ENCODE peak calls at places on chromosomes 4 and X, in four cellular contexts. Z is adipocyte, A is coronary artery, U is cardiac fibroblast. D is an unnamed sample.

GRCh38 chrX:150038356-150038755 is 100.1 kb upstream of the EOLA2 start:
- DNase-seq in Z (no peak), A (no peak), U (no peak), D (peak)

GRCh38 chr4:55866973-55867574 is 13.6 kb downstream of the EXOC1 start:
- DNase-seq in Z (peak), A (no peak), U (peak), D (peak)

GRCh38 chrX:63503541-63503940 is 152.4 kb upstream of the SPIN4 start:
- DNase-seq in Z (peak), A (no peak), U (peak), D (peak)

GRCh38 chr4:93031431-93032098 is 727.8 kb downstream of the GRID2 start:
- DNase-seq in Z (no peak), A (no peak), U (no peak), D (peak)

GRCh38 chr4:132333723-132334045 is 815.4 kb upstream of the PCDH10 start:
- DNase-seq in Z (peak), A (no peak), U (peak), D (peak)

GRCh38 chr4:104726002-104726401 is 231.3 kb upstream of the CXXC4 start:
- DNase-seq in Z (no peak), A (no peak), U (no peak), D (no peak)

GRCh38 chr4:123217676-123218075 is 178.9 kb upstream of the SPRY1 start:
- DNase-seq in Z (no peak), A (no peak), U (no peak), D (no peak)

GRCh38 chr4:70844180-70844579 is 4.5 kb upstream of the GRSF1 start:
- DNase-seq in Z (no peak), A (no peak), U (no peak), D (no peak)

GRCh38 chr4:86300516-86300915 is 59.3 kb downstream of the MAPK10 start:
- DNase-seq in Z (no peak), A (no peak), U (no peak), D (no peak)

GRCh38 chr4:7552466-7552865 is 117.7 kb upstream of the PSAPL1 start:
- DNase-seq in Z (no peak), A (no peak), U (no peak), D (no peak)

GRCh38 chr4:140256335-140256734 is 102.4 kb upstream of the MAML3 start:
- DNase-seq in Z (no peak), A (no peak), U (peak), D (peak)

GRCh38 chr4:95507147-95507546 is 41.6 kb downstream of the UNC5C start:
- DNase-seq in Z (no peak), A (no peak), U (peak), D (peak)

GRCh38 chrX:4253092-4253491 is 539.6 kb upstream of the PRKX start:
- DNase-seq in Z (no peak), A (no peak), U (no peak), D (no peak)

GRCh38 chrX:8404443-8404842 is 60.2 kb upstream of the VCX3B start:
- DNase-seq in Z (no peak), A (no peak), U (no peak), D (peak)

GRCh38 chrX:140510306-140510676 is 5.4 kb upstream of the SOX3 start:
- DNase-seq in Z (no peak), A (no peak), U (no peak), D (no peak)

GRCh38 chr4:118193421-118193820 is 159.1 kb downstream of the NDST3 start:
- DNase-seq in Z (no peak), A (no peak), U (no peak), D (no peak)

GRCh38 chr4:118190903-118191302 is 156.6 kb downstream of the NDST3 start:
- DNase-seq in Z (no peak), A (no peak), U (no peak), D (no peak)
- H3K4me3 ChIP-seq in Z (no peak), A (no peak), U (no peak), D (no peak)

DNA sequence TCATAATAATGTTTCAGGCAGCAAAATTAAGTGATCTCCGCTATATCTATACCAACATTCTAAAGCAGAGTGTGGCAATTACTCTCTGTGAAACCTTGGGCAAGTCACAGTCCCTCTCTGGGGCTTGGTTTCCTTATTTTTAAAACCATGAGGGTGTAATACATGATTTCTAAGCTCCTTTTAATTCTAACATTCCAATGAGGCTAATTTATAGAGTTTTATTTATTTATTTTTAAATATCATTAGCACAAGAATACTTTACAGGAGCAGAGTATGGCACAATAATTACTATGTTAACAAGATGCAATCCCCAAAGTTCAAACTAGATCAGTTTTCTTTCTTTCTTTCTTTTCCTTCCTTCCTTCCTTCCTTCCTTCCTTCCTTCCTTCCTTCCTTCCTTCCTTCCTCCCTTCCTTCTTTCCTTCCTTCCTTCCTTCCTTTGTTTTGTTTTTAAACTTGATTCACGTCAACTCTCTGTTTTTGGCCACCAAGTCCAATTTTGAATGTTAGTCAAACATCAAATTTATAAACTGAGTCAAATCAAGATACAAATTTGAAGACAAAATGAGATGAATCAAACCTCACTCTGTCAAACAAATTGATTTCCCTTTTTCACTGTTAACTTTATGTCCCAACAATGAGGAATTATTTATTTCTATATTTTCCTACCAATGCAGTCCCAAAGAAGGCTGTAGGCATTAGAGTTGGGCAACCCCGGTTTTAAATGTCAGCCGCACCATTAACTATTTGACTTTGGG is 50.2 kb upstream of the GPR174 start:
- DNase-seq in Z (no peak), A (no peak), U (no peak), D (no peak)
- H3K4me3 ChIP-seq in Z (no peak), A (no peak), U (no peak), D (no peak)

GRCh38 chr4:102342404-102343074 is 2.7 kb downstream of the SLC39A8 start:
- DNase-seq in Z (no peak), A (no peak), U (no peak), D (no peak)
- H3K4me3 ChIP-seq in Z (peak), A (no peak), U (no peak), D (no peak)

DNA sequence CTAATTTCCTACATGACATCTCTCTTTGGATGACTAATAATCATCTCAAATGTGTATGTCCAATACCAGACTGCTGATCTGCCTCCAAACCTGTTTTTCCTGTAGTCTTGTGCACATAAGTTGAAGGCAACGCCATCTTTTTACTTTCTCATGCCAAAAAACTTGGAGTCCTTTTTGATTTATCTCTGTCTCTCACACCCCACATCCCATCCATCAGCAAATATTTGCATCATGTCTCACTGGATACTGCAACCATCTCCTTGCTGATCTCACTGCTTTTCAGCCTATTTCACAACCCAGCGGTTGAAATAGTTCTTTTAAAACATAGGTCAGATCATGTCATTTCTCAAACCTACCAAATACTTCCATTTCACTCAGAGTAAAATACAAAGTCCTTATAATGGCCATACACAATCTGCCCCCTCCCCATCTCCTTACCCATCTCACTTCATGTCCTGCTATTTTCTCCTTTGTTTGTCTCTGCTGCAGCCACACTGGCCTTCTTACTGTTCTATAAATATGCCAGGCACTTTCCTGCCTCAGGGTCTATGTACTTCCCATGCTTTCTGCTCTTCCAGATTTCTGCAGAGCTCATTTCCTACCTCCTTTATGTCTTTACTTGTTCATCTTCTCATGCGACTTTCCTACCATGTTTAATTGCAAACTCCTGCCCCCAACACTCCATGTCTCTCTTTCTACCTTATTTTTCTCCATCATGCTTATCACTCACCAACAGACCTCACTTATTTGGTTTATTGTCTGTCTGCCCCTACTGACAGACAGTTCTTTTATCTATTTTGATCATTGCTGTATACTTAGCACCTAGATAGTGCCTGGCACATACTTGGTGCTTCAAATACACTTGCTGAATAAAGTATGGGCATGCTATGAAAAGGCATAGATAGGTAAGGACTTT is 98.8 kb downstream of the ANXA3 start:
- DNase-seq in Z (peak), A (no peak), U (peak), D (peak)
- H3K4me3 ChIP-seq in Z (peak), A (no peak), U (no peak), D (no peak)

GRCh38 chr4:184983660-184984356 is 34.5 kb upstream of the HELT start:
- DNase-seq in Z (peak), A (no peak), U (peak), D (peak)
- H3K4me3 ChIP-seq in Z (no peak), A (no peak), U (no peak), D (no peak)

GRCh38 chr4:40328383-40328782 is 6.8 kb upstream of the CHRNA9 start:
- DNase-seq in Z (no peak), A (no peak), U (no peak), D (no peak)

GRCh38 chr4:40331092-40331824 is 3.9 kb upstream of the CHRNA9 start:
- DNase-seq in Z (no peak), A (peak), U (no peak), D (no peak)

GRCh38 chr4:40331937-40332336 is 3.2 kb upstream of the CHRNA9 start:
- DNase-seq in Z (no peak), A (no peak), U (no peak), D (no peak)

GRCh38 chr4:40329805-40330204 is 5.3 kb upstream of the CHRNA9 start:
- DNase-seq in Z (no peak), A (peak), U (no peak), D (no peak)

DNA sequence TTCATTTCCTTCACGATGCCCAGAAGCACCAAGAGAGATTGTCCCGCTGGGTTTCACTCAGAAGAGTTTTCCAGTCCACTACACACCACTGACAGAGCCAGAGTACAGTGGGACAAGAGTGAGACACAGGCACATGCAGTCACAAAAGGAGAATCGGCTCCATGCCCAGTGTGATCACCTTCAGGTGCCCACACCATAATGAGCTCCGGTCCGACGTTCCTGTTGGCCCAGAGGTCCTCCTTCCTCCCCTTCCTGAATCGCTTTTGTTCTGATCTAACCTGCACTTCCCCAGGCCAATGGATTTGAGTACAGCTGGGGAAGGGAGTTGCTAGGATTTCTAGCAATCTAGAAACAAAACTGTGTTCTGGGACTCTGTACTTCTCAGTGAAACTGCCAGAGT is 4.6 kb upstream of the CHRNA9 start:
- DNase-seq in Z (no peak), A (no peak), U (no peak), D (no peak)
- H3K4me3 ChIP-seq in Z (no peak), A (no peak), U (no peak), D (no peak)

GRCh38 chr4:16833722-16834121 is 64.7 kb downstream of the LDB2 start:
- DNase-seq in Z (no peak), A (no peak), U (no peak), D (no peak)

GRCh38 chr4:16837475-16837874 is 61.0 kb downstream of the LDB2 start:
- DNase-seq in Z (no peak), A (no peak), U (no peak), D (no peak)

GRCh38 chr4:16836324-16836723 is 62.1 kb downstream of the LDB2 start:
- DNase-seq in Z (no peak), A (no peak), U (no peak), D (no peak)

GRCh38 chr4:16835597-16836247 is 62.7 kb downstream of the LDB2 start:
- DNase-seq in Z (no peak), A (no peak), U (no peak), D (no peak)

GRCh38 chr4:16838226-16838875 is 60.1 kb downstream of the LDB2 start:
- DNase-seq in Z (no peak), A (no peak), U (no peak), D (no peak)
- H3K4me3 ChIP-seq in Z (no peak), A (no peak), U (no peak), D (no peak)

D was measured in choroid plexus epithelial cell.